ENCODE peak calls at places on chromosomes 2 and 18, in six cellular contexts. One of them, this sample, is unnamed. For H3K4me1, the result is how much of the 10 kb centered on the place peaks cover.

GRCh38 chr2:13758412-13758811 is 874.1 kb upstream of the LRATD1 start:
- DNase-seq in suprapubic skin: no peak
- DNase-seq in right lobe of liver: no peak
- DNase-seq in IMR-90: no peak
- DNase-seq in A549: no peak
- DNase-seq in breast epithelium: no peak
- DNase-seq in this sample: no peak

GRCh38 chr2:160388464-160389263 is 104.9 kb downstream of the RBMS1 start:
- DNase-seq in suprapubic skin: peak
- DNase-seq in right lobe of liver: peak
- DNase-seq in IMR-90: no peak
- DNase-seq in A549: no peak
- DNase-seq in breast epithelium: no peak
- DNase-seq in this sample: no peak

GRCh38 chr18:59823611-59824195 is 76.1 kb upstream of the PMAIP1 start:
- DNase-seq in suprapubic skin: peak
- DNase-seq in right lobe of liver: peak
- DNase-seq in IMR-90: peak
- DNase-seq in A549: peak
- DNase-seq in breast epithelium: no peak
- DNase-seq in this sample: no peak

GRCh38 chr2:48711343-48711742 is 44.2 kb downstream of the LHCGR start:
- DNase-seq in suprapubic skin: no peak
- DNase-seq in right lobe of liver: no peak
- DNase-seq in IMR-90: peak
- DNase-seq in A549: no peak
- DNase-seq in breast epithelium: no peak
- DNase-seq in this sample: no peak

GRCh38 chr18:40048886-40049650 is 1906.0 kb upstream of the PIK3C3 start:
- DNase-seq in suprapubic skin: no peak
- DNase-seq in right lobe of liver: no peak
- DNase-seq in IMR-90: no peak
- DNase-seq in A549: no peak
- DNase-seq in breast epithelium: no peak
- DNase-seq in this sample: no peak

GRCh38 chr2:152558174-152559091 is 158.8 kb downstream of the PRPF40A start:
- DNase-seq in suprapubic skin: no peak
- DNase-seq in right lobe of liver: no peak
- DNase-seq in IMR-90: peak
- DNase-seq in A549: no peak
- DNase-seq in breast epithelium: no peak
- DNase-seq in this sample: no peak

GRCh38 chr2:161956751-161957150 is 117.3 kb downstream of the DPP4 start:
- DNase-seq in suprapubic skin: no peak
- DNase-seq in right lobe of liver: no peak
- DNase-seq in IMR-90: no peak
- DNase-seq in A549: no peak
- DNase-seq in breast epithelium: no peak
- DNase-seq in this sample: no peak

GRCh38 chr2:183037660-183038340 is 457 bp downstream of the NCKAP1 start:
- DNase-seq in suprapubic skin: peak
- DNase-seq in right lobe of liver: peak
- DNase-seq in IMR-90: no peak
- DNase-seq in A549: no peak
- DNase-seq in breast epithelium: peak
- DNase-seq in this sample: no peak

GRCh38 chr2:221747289-221747972 is 175.3 kb upstream of the EPHA4 start:
- DNase-seq in suprapubic skin: no peak
- DNase-seq in right lobe of liver: no peak
- DNase-seq in IMR-90: no peak
- DNase-seq in A549: no peak
- DNase-seq in breast epithelium: no peak
- DNase-seq in this sample: no peak

GRCh38 chr2:160628811-160629210 is 135.2 kb upstream of the RBMS1 start:
- DNase-seq in suprapubic skin: no peak
- DNase-seq in right lobe of liver: no peak
- DNase-seq in IMR-90: no peak
- DNase-seq in A549: no peak
- DNase-seq in breast epithelium: no peak
- DNase-seq in this sample: no peak

GRCh38 chr2:8197101-8197500 is 484.8 kb upstream of the ID2 start:
- DNase-seq in suprapubic skin: no peak
- DNase-seq in right lobe of liver: no peak
- DNase-seq in IMR-90: peak
- DNase-seq in A549: no peak
- DNase-seq in breast epithelium: no peak
- DNase-seq in this sample: no peak

GRCh38 chr2:233419626-233420431 is 65.5 kb downstream of the DGKD start:
- DNase-seq in suprapubic skin: no peak
- DNase-seq in right lobe of liver: no peak
- DNase-seq in IMR-90: peak
- DNase-seq in A549: no peak
- DNase-seq in breast epithelium: no peak
- DNase-seq in this sample: no peak

DNA sequence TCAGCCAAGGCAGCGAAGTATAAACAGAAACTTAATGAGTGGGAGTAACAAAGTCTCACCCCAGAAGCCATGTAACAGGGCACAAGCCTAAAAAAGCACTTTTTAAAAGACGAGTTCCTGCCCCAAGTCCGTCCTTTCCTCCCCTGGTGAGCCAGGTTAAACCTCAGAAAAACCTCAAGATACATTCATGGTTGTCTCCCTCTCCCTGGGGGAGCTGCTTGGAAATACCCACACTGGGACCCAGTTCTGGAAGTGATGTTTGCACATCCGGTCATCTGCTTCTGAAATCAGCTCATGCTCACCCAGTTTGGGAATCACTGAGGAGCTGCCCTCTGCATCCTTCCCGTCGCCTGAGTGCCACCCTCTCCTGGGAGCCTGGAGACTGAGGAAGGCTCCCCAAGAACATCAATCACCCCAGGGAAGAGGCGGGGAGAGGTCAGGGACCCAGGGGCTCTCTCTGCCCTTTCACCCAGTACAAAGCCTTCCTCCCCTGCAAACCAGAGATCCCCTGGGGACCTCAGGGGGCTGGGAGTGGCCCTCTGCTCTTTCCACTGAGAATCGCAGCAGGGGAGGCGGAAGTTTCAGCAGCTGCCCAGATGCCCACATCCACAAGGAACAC is 150.6 kb upstream of the AGAP1 start:
- DNase-seq in suprapubic skin: no peak
- DNase-seq in right lobe of liver: no peak
- DNase-seq in IMR-90: no peak
- DNase-seq in A549: no peak
- DNase-seq in breast epithelium: no peak
- DNase-seq in this sample: no peak
- H3K4me3 ChIP-seq in suprapubic skin: no peak
- H3K4me3 ChIP-seq in right lobe of liver: no peak
- H3K4me3 ChIP-seq in IMR-90: no peak
- H3K4me3 ChIP-seq in A549: no peak
- H3K4me3 ChIP-seq in breast epithelium: no peak
- H3K4me3 ChIP-seq in this sample: no peak

DNA sequence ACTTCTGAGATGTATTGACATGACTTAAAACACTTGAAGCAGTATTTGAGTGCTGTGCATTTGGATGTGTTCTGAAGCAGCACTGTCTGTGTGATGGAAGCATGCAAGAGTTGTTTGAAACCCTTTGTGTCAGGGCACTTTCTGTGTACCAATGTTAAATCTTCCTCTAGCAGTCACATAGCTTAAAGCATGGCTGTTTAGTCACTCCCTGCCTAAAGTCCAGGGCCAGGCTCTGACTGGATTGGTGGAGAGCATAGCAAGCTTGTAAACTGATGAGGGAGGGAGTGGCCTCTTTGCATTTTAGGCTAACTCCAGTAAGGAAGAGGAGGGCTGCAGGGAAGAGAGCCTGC is 73.5 kb downstream of the MYO1B start:
- DNase-seq in suprapubic skin: no peak
- DNase-seq in right lobe of liver: no peak
- DNase-seq in IMR-90: peak
- DNase-seq in A549: peak
- DNase-seq in breast epithelium: no peak
- DNase-seq in this sample: no peak
- TF ChIP-seq POLR2A in suprapubic skin: no peak
- TF ChIP-seq POLR2A in right lobe of liver: no peak
- TF ChIP-seq POLR2A in IMR-90: no peak
- TF ChIP-seq POLR2A in A549: no peak
- TF ChIP-seq POLR2A in breast epithelium: no peak
- TF ChIP-seq POLR2A in this sample: no peak

DNA sequence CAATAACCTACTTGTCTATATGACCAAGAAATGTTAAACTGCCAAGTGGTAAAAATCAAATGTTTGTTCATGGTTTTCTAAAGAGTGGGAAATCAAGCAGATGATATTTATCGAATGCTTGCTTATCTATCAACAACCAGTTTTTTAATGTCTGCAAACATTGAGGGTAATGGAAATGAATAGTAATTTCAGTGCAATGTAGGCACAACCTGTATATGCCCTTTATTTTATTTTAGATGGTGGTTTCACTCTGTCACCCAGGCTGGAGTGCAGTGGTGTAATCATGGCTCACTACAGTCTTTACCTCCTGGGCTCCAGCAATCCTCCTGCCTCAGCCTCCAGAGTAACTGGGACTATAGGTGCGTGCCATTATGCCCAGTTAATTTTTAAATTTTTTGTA is 46.0 kb upstream of the CD28 start:
- DNase-seq in suprapubic skin: no peak
- DNase-seq in right lobe of liver: no peak
- DNase-seq in IMR-90: no peak
- DNase-seq in A549: no peak
- DNase-seq in breast epithelium: no peak
- DNase-seq in this sample: no peak
- H3K4me1 ChIP-seq in suprapubic skin: under half
- H3K4me1 ChIP-seq in right lobe of liver: under half
- H3K4me1 ChIP-seq in IMR-90: under half
- H3K4me1 ChIP-seq in A549: under half
- H3K4me1 ChIP-seq in breast epithelium: under half
- H3K4me1 ChIP-seq in this sample: under half

GRCh38 chr2:179703702-179704101 is 157.7 kb downstream of the ZNF385B start:
- DNase-seq in suprapubic skin: no peak
- DNase-seq in right lobe of liver: no peak
- DNase-seq in IMR-90: no peak
- DNase-seq in A549: no peak
- DNase-seq in breast epithelium: no peak
- DNase-seq in this sample: no peak
- H3K4me3 ChIP-seq in suprapubic skin: no peak
- H3K4me3 ChIP-seq in right lobe of liver: no peak
- H3K4me3 ChIP-seq in IMR-90: no peak
- H3K4me3 ChIP-seq in A549: no peak
- H3K4me3 ChIP-seq in breast epithelium: no peak
- H3K4me3 ChIP-seq in this sample: no peak

DNA sequence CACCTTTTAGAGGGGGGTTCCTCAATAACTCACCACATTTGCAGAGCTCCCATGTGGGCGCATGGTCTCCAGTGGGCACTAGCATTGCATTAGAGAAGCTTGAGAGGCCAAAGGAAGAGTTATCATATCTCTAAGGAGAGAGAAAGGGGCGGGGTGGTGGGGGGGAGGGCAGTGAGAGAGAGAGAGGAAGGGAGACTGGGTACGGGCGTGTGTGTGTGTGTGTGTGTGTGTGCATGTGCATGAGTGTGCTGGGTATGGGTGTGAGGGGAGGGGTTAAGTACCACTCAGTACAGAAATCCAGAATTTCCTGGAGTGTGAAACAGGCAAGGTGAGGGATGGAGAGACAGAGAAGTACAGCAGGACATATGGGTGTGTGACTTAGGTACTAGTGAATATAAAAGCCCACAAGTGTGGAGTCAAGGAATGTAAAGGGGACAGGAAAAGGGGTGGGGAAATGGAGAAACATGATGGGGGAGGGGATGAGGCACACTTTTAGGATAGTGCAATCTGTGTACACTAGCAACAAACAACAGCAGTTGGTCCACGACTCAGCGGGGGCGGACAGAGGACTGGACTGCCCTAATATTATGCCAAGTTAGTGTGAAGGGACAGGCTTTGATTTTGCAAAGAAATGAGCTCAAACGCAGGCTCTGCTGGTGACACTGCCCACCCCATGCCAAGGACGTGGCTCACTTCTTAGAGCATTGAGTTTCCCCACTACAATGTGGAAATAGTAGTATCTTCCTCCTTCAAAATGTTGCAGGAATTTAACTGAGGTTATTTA is 91.3 kb downstream of the SPRED2 start:
- DNase-seq in suprapubic skin: no peak
- DNase-seq in right lobe of liver: no peak
- DNase-seq in IMR-90: no peak
- DNase-seq in A549: no peak
- DNase-seq in breast epithelium: no peak
- DNase-seq in this sample: no peak
- TF ChIP-seq POLR2A in suprapubic skin: no peak
- TF ChIP-seq POLR2A in right lobe of liver: no peak
- TF ChIP-seq POLR2A in IMR-90: no peak
- TF ChIP-seq POLR2A in A549: no peak
- TF ChIP-seq POLR2A in breast epithelium: no peak
- TF ChIP-seq POLR2A in this sample: no peak

DNA sequence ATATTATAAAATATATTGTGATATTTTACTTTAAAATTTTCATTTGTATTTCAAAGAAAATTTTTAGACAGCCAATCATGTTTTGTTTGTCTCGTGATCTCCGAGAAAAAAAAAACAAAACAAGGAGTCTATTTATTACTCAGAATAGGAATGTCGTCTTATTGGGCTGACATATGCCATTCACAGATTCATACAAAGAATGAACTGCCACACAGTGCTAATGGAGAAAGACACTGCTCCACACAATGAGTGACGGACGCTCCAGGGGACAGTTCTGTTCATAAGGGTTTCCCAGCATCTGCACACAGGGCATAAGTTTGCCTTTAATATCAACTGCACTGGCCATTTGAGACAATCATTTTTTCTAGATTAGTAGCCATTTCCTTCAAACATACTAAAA is 3.5 kb downstream of the SERTAD2 start:
- DNase-seq in suprapubic skin: no peak
- DNase-seq in right lobe of liver: no peak
- DNase-seq in IMR-90: no peak
- DNase-seq in A549: no peak
- DNase-seq in breast epithelium: no peak
- DNase-seq in this sample: no peak
- H3K4me1 ChIP-seq in suprapubic skin: half or more
- H3K4me1 ChIP-seq in right lobe of liver: under half
- H3K4me1 ChIP-seq in IMR-90: under half
- H3K4me1 ChIP-seq in A549: half or more
- H3K4me1 ChIP-seq in breast epithelium: under half
- H3K4me1 ChIP-seq in this sample: under half

GRCh38 chr18:63152791-63153190 is 166.8 kb downstream of the BCL2 start:
- DNase-seq in suprapubic skin: no peak
- DNase-seq in right lobe of liver: no peak
- DNase-seq in IMR-90: no peak
- DNase-seq in A549: no peak
- DNase-seq in breast epithelium: no peak
- DNase-seq in this sample: no peak

GRCh38 chr18:63155910-63156773 is 163.4 kb downstream of the BCL2 start:
- DNase-seq in suprapubic skin: no peak
- DNase-seq in right lobe of liver: no peak
- DNase-seq in IMR-90: no peak
- DNase-seq in A549: no peak
- DNase-seq in breast epithelium: no peak
- DNase-seq in this sample: no peak

GRCh38 chr18:63152096-63152495 is 167.5 kb downstream of the BCL2 start:
- DNase-seq in suprapubic skin: no peak
- DNase-seq in right lobe of liver: no peak
- DNase-seq in IMR-90: no peak
- DNase-seq in A549: no peak
- DNase-seq in breast epithelium: no peak
- DNase-seq in this sample: no peak

GRCh38 chr18:63155169-63155852 is 164.3 kb downstream of the BCL2 start:
- DNase-seq in suprapubic skin: peak
- DNase-seq in right lobe of liver: peak
- DNase-seq in IMR-90: no peak
- DNase-seq in A549: peak
- DNase-seq in breast epithelium: peak
- DNase-seq in this sample: peak

GRCh38 chr18:63154350-63155152 is 165.0 kb downstream of the BCL2 start:
- DNase-seq in suprapubic skin: no peak
- DNase-seq in right lobe of liver: no peak
- DNase-seq in IMR-90: no peak
- DNase-seq in A549: no peak
- DNase-seq in breast epithelium: no peak
- DNase-seq in this sample: no peak
- H3K4me3 ChIP-seq in suprapubic skin: no peak
- H3K4me3 ChIP-seq in right lobe of liver: no peak
- H3K4me3 ChIP-seq in IMR-90: no peak
- H3K4me3 ChIP-seq in A549: peak
- H3K4me3 ChIP-seq in breast epithelium: no peak
- H3K4me3 ChIP-seq in this sample: no peak

This sample was measured in esophagus squamous epithelium.